ENCODE peak calls at places on chromosomes 16 and 17, in five cellular contexts. O is transverse colon, N is heart left ventricle, B is heart right ventricle, H is upper lobe of right lung. L is an unnamed sample.

GRCh38 chr16:67805718-67806427 is 487 bp downstream of the RANBP10 start:
- DNase-seq in O (peak), N (peak), B (no peak), H (peak), L (no peak)

GRCh38 chr17:81409190-81409935 is 14.1 kb downstream of the BAHCC1 start:
- DNase-seq in O (no peak), N (no peak), B (no peak), H (no peak), L (no peak)

GRCh38 chr16:67393111-67393789 is at the start of gene TPPP3:
- DNase-seq in O (peak), N (peak), B (peak), H (peak), L (peak)

GRCh38 chr16:24723663-24724062 is 5.8 kb upstream of the TNRC6A start:
- DNase-seq in O (no peak), N (no peak), B (no peak), H (no peak), L (no peak)

GRCh38 chr16:7097537-7097936 is 235.1 kb upstream of the RBFOX1 start:
- DNase-seq in O (no peak), N (no peak), B (no peak), H (no peak), L (no peak)

GRCh38 chr17:11391134-11391533 is 150.1 kb downstream of the SHISA6 start:
- DNase-seq in O (peak), N (no peak), B (no peak), H (no peak), L (no peak)

GRCh38 chr17:37706446-37706845 is 38.4 kb downstream of the HNF1B start:
- DNase-seq in O (no peak), N (no peak), B (no peak), H (no peak), L (no peak)

GRCh38 chr16:17416461-17417221 is 54.1 kb downstream of the XYLT1 start:
- DNase-seq in O (peak), N (peak), B (no peak), H (peak), L (peak)

GRCh38 chr16:48720266-48720665 is 110.3 kb upstream of the N4BP1 start:
- DNase-seq in O (no peak), N (no peak), B (no peak), H (no peak), L (no peak)

GRCh38 chr16:74275031-74275636 is 21.5 kb upstream of the PSMD7 start:
- DNase-seq in O (no peak), N (no peak), B (no peak), H (no peak), L (no peak)

GRCh38 chr17:55959756-55960155 is 193.5 kb upstream of the ANKFN1 start:
- DNase-seq in O (no peak), N (no peak), B (no peak), H (no peak), L (no peak)

GRCh38 chr16:53465606-53466290 is 31.5 kb downstream of the RBL2 start:
- DNase-seq in O (no peak), N (no peak), B (no peak), H (no peak), L (no peak)

GRCh38 chr17:40188694-40189093 is 11.4 kb downstream of the RAPGEFL1 start:
- DNase-seq in O (no peak), N (no peak), B (no peak), H (no peak), L (no peak)

GRCh38 chr16:72311426-72311825 is 139.5 kb upstream of the PMFBP1 start:
- DNase-seq in O (no peak), N (no peak), B (no peak), H (no peak), L (no peak)

GRCh38 chr16:9850716-9851115 is 331.5 kb downstream of the GRIN2A start:
- DNase-seq in O (no peak), N (no peak), B (no peak), H (no peak), L (no peak)

GRCh38 chr16:30096862-30097563 is 1.0 kb upstream of the YPEL3 start:
- DNase-seq in O (no peak), N (no peak), B (no peak), H (no peak), L (no peak)

GRCh38 chr17:27603870-27604794 is 26.9 kb upstream of the LGALS9 start:
- DNase-seq in O (peak), N (no peak), B (no peak), H (no peak), L (no peak)

GRCh38 chr16:2514333-2515179 is 804 bp downstream of the ATP6V0C start:
- DNase-seq in O (no peak), N (no peak), B (no peak), H (peak), L (peak)

GRCh38 chr17:34998205-34998604 is 17.9 kb downstream of the LIG3 start:
- DNase-seq in O (peak), N (peak), B (peak), H (peak), L (peak)

GRCh38 chr16:47617732-47618131 is 156.6 kb downstream of the PHKB start:
- DNase-seq in O (no peak), N (no peak), B (no peak), H (no peak), L (no peak)

GRCh38 chr16:49782405-49782804 is 73.5 kb downstream of the ZNF423 start:
- DNase-seq in O (no peak), N (no peak), B (no peak), H (no peak), L (no peak)

GRCh38 chr17:63032141-63032540 is 66.1 kb downstream of the TANC2 start:
- DNase-seq in O (peak), N (no peak), B (no peak), H (no peak), L (no peak)

GRCh38 chr17:62825182-62825581 is 17.1 kb upstream of the MARCHF10 start:
- DNase-seq in O (no peak), N (no peak), B (no peak), H (no peak), L (no peak)

GRCh38 chr17:58758890-58759289 is 3.2 kb downstream of the PPM1E start:
- DNase-seq in O (no peak), N (no peak), B (no peak), H (no peak), L (no peak)

GRCh38 chr17:62017496-62017895 is 47.6 kb downstream of the MED13 start:
- DNase-seq in O (no peak), N (no peak), B (no peak), H (no peak), L (no peak)

GRCh38 chr16:79181419-79181818 is 419.1 kb downstream of the MAF start:
- DNase-seq in O (no peak), N (no peak), B (no peak), H (no peak), L (no peak)

GRCh38 chr17:64115871-64116534 is 13.9 kb downstream of the ERN1 start:
- DNase-seq in O (no peak), N (no peak), B (no peak), H (no peak), L (no peak)

GRCh38 chr17:38926290-38927070 is 1.1 kb downstream of the LASP1NB start:
- DNase-seq in O (no peak), N (no peak), B (no peak), H (no peak), L (no peak)

GRCh38 chr17:80224683-80225082 is 4.5 kb downstream of the SLC26A11 start:
- DNase-seq in O (no peak), N (no peak), B (no peak), H (no peak), L (no peak)

GRCh38 chr17:14953405-14953804 is 311.7 kb downstream of the PMP22 start:
- DNase-seq in O (no peak), N (no peak), B (no peak), H (no peak), L (no peak)

GRCh38 chr17:5078106-5079028 is at the start of gene ZFP3:
- DNase-seq in O (peak), N (peak), B (peak), H (peak), L (peak)

GRCh38 chr17:66661411-66661843 is 173.5 kb upstream of the CACNG5 start:
- DNase-seq in O (no peak), N (no peak), B (no peak), H (no peak), L (no peak)

GRCh38 chr17:27559506-27559931 is 71.5 kb upstream of the LGALS9 start:
- DNase-seq in O (no peak), N (peak), B (peak), H (no peak), L (peak)

GRCh38 chr17:38578641-38579480 is 26.9 kb downstream of the SRCIN1 start:
- DNase-seq in O (no peak), N (no peak), B (no peak), H (no peak), L (no peak)

GRCh38 chr17:1638171-1638583 is 7.4 kb downstream of the SCARF1 start:
- DNase-seq in O (no peak), N (no peak), B (no peak), H (no peak), L (no peak)

GRCh38 chr17:69500911-69501429 is 86.5 kb downstream of the MAP2K6 start:
- DNase-seq in O (peak), N (no peak), B (no peak), H (no peak), L (no peak)

GRCh38 chr17:6603746-6604325 is 36.7 kb downstream of the KIAA0753 start:
- DNase-seq in O (no peak), N (peak), B (no peak), H (no peak), L (no peak)

GRCh38 chr16:25729188-25729587 is 37.4 kb downstream of the HS3ST4 start:
- DNase-seq in O (no peak), N (no peak), B (no peak), H (no peak), L (no peak)

GRCh38 chr17:77436058-77436442 is 295.3 kb downstream of the SEC14L1 start:
- DNase-seq in O (no peak), N (peak), B (peak), H (no peak), L (no peak)
- TF ChIP-seq CTCF in O (no peak), N (no peak), B (no peak), H (no peak), L (no peak)

GRCh38 chr16:75537795-75538194 is 1.9 kb upstream of the CHST5 start:
- DNase-seq in O (no peak), N (no peak), B (no peak), H (no peak), L (no peak)

GRCh38 chr16:75534560-75535205 is 1.2 kb downstream of the CHST5 start:
- DNase-seq in O (no peak), N (no peak), B (no peak), H (peak), L (peak)

GRCh38 chr16:75535901-75536300 is at the start of gene CHST5:
- DNase-seq in O (peak), N (no peak), B (no peak), H (peak), L (peak)

GRCh38 chr16:75532791-75533190 is 3.1 kb downstream of the CHST5 start:
- DNase-seq in O (no peak), N (no peak), B (no peak), H (peak), L (no peak)

GRCh38 chr16:75535211-75535843 is 581 bp downstream of the CHST5 start:
- DNase-seq in O (no peak), N (no peak), B (no peak), H (peak), L (no peak)
- H3K4me3 ChIP-seq in O (peak), N (no peak), B (peak), H (no peak), L (no peak)

GRCh38 chr16:85678016-85678415 is 10.7 kb downstream of the GINS2 start:
- DNase-seq in O (no peak), N (no peak), B (no peak), H (no peak), L (no peak)

GRCh38 chr16:85677383-85677967 is 11.3 kb downstream of the GINS2 start:
- DNase-seq in O (no peak), N (no peak), B (no peak), H (no peak), L (no peak)

GRCh38 chr16:85675528-85675927 is 13.2 kb downstream of the GINS2 start:
- DNase-seq in O (no peak), N (no peak), B (no peak), H (no peak), L (no peak)

GRCh38 chr16:85674828-85675227 is 13.9 kb downstream of the GINS2 start:
- DNase-seq in O (no peak), N (no peak), B (no peak), H (no peak), L (peak)

DNA sequence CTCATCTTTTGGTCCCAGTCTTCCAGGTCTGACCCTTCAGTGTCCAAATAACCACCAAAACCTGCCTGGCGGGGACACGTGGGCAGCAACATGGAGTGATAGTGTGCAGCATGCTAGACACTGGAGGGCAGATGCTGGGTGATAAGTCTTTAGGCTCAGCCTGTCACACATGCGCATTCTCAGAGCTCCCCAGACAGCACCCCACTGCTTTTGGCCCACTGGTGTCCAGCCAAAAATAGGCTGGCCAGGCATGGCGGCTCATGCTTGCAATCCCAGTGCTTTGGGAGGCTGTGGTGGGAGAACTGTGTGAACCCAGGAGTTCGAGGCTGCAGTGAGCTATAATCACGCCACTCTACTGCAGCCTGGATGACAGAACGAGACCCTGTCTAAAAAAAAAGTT is 12.3 kb downstream of the GINS2 start:
- DNase-seq in O (no peak), N (no peak), B (no peak), H (no peak), L (no peak)
- TF ChIP-seq CTCF in O (no peak), N (no peak), B (no peak), H (no peak), L (no peak)

DNA sequence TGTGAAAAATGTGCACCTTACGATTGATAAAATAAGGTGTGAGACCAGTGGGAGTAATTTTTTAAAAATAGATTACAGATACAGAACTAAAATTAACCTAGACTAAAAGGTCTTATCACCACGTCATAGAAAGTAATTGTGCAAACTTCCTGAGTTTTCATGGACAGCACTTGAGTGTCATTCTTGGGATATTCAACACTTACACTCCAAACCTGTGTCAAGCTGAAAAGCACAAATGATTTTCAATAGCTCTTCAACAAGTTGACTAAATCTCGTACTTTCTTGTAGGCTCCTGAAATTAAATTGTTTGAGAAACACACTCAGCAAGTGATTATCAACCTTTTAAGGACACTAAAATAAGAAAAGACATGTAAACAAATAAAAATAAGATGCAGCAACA is 20.5 kb downstream of the BRCA1 start:
- DNase-seq in O (no peak), N (no peak), B (no peak), H (no peak), L (no peak)
- H3K4me3 ChIP-seq in O (no peak), N (no peak), B (no peak), H (no peak), L (no peak)

GRCh38 chr17:60909405-60909804 is 231.8 kb downstream of the BCAS3 start:
- DNase-seq in O (no peak), N (no peak), B (no peak), H (no peak), L (no peak)
- TF ChIP-seq CTCF in O (no peak), N (no peak), B (no peak), H (no peak), L (no peak)